ENCODE peak calls at places on chromosomes 5 and 9, in six cellular contexts. N, Y, U, R, B and W are unnamed samples.

GRCh38 chr9:15370496-15371464 is 51.9 kb upstream of the SNAPC3 start:
- DNase-seq in N (peak; percentile 30), Y (no peak), U (no peak), R (no peak), B (peak; percentile 19), W (no peak)

GRCh38 chr9:16252631-16253030 is 617.8 kb downstream of the BNC2 start:
- DNase-seq in N (no peak), Y (no peak), U (no peak), R (no peak), B (no peak), W (no peak)

GRCh38 chr5:158302029-158302428 is 443.1 kb upstream of the CLINT1 start:
- DNase-seq in N (no peak), Y (no peak), U (no peak), R (no peak), B (no peak), W (no peak)

GRCh38 chr9:138101444-138102234 is 224.1 kb downstream of the CACNA1B start:
- DNase-seq in N (no peak), Y (peak; percentile 11), U (peak; percentile 23), R (no peak), B (no peak), W (no peak)

GRCh38 chr9:82191082-82191481 is 202.5 kb downstream of the SPATA31D1 start:
- DNase-seq in N (no peak), Y (no peak), U (no peak), R (no peak), B (no peak), W (no peak)

GRCh38 chr5:38404667-38405276 is 146.4 kb downstream of the EGFLAM start:
- DNase-seq in N (no peak), Y (no peak), U (no peak), R (no peak), B (no peak), W (no peak)

GRCh38 chr5:75275147-75275546 is 38.5 kb upstream of the ANKRD31 start:
- DNase-seq in N (no peak), Y (peak; percentile 2), U (no peak), R (no peak), B (no peak), W (no peak)

GRCh38 chr5:112317866-112318265 is 101.2 kb downstream of the EPB41L4A start:
- DNase-seq in N (no peak), Y (no peak), U (no peak), R (no peak), B (no peak), W (no peak)

GRCh38 chr9:98656536-98656935 is 52.2 kb downstream of the GABBR2 start:
- DNase-seq in N (peak; percentile 19), Y (no peak), U (no peak), R (no peak), B (no peak), W (no peak)

GRCh38 chr9:121599186-121599871 is 52.1 kb upstream of the DAB2IP start:
- DNase-seq in N (peak; percentile 47), Y (peak; percentile 49), U (peak; percentile 58), R (no peak), B (no peak), W (no peak)

GRCh38 chr5:110785356-110785755 is 46.5 kb downstream of the SLC25A46 start:
- DNase-seq in N (peak; percentile 86), Y (no peak), U (no peak), R (no peak), B (peak; percentile 73), W (no peak)

GRCh38 chr9:130565792-130566191 is 13.6 kb upstream of the FUBP3 start:
- DNase-seq in N (no peak), Y (no peak), U (no peak), R (no peak), B (no peak), W (no peak)

GRCh38 chr5:69492391-69493234 is at the start of gene OCLN:
- DNase-seq in N (peak; percentile 30), Y (peak; percentile 80), U (peak; percentile 89), R (no peak), B (peak; percentile 69), W (no peak)

GRCh38 chr9:107705521-107705920 is 216.0 kb upstream of the KLF4 start:
- DNase-seq in N (peak; percentile 30), Y (no peak), U (no peak), R (no peak), B (no peak), W (peak; percentile 74)

GRCh38 chr5:65108786-65109743 is 340.3 kb downstream of the CWC27 start:
- DNase-seq in N (peak; percentile 70), Y (no peak), U (no peak), R (no peak), B (peak; percentile 72), W (peak; percentile 87)

GRCh38 chr9:89179535-89179919 is 909 bp upstream of the SHC3 start:
- DNase-seq in N (peak; percentile 70), Y (no peak), U (no peak), R (no peak), B (peak; percentile 56), W (peak; percentile 21)

GRCh38 chr9:84932915-84933527 is 263.5 kb downstream of the NTRK2 start:
- DNase-seq in N (peak; percentile 15), Y (no peak), U (no peak), R (no peak), B (peak; percentile 37), W (no peak)

GRCh38 chr5:128637031-128637430 is 99.0 kb upstream of the FBN2 start:
- DNase-seq in N (peak; percentile 67), Y (no peak), U (no peak), R (no peak), B (no peak), W (no peak)

GRCh38 chr9:113566712-113567071 is 103.2 kb downstream of the RGS3 start:
- DNase-seq in N (no peak), Y (no peak), U (no peak), R (no peak), B (peak; percentile 89), W (no peak)

GRCh38 chr9:33750307-33750838 is 45.0 kb upstream of the PRSS3 start:
- DNase-seq in N (peak; percentile 22), Y (no peak), U (no peak), R (no peak), B (peak; percentile 38), W (no peak)

GRCh38 chr5:115179068-115179958 is 9.6 kb upstream of the TRIM36 start:
- DNase-seq in N (peak; percentile 20), Y (peak; percentile 56), U (peak; percentile 59), R (no peak), B (peak; percentile 18), W (no peak)

GRCh38 chr9:116190595-116190994 is 37.0 kb downstream of the PAPPA start:
- DNase-seq in N (no peak), Y (no peak), U (no peak), R (no peak), B (no peak), W (no peak)

GRCh38 chr9:86734762-86735161 is 212.5 kb downstream of the GAS1 start:
- DNase-seq in N (peak; percentile 85), Y (no peak), U (no peak), R (no peak), B (peak; percentile 83), W (peak; percentile 36)

GRCh38 chr5:157271740-157272271 is 5.9 kb downstream of the CYFIP2 start:
- DNase-seq in N (no peak), Y (peak; percentile 84), U (peak; percentile 68), R (no peak), B (no peak), W (no peak)

GRCh38 chr9:126781717-126782388 is 23.0 kb upstream of the ZBTB43 start:
- DNase-seq in N (peak; percentile 49), Y (peak; percentile 77), U (peak; percentile 82), R (no peak), B (peak; percentile 75), W (peak; percentile 37)

GRCh38 chr9:27549196-27549737 is 19.7 kb upstream of the MOB3B start:
- DNase-seq in N (no peak), Y (no peak), U (no peak), R (no peak), B (no peak), W (no peak)

GRCh38 chr5:66307647-66308257 is 163.7 kb downstream of the SREK1 start:
- DNase-seq in N (peak; percentile 55), Y (peak; percentile 72), U (peak; percentile 61), R (peak; percentile 46), B (peak; percentile 68), W (peak; percentile 16)

GRCh38 chr5:67454957-67455561 is 258.5 kb upstream of the CD180 start:
- DNase-seq in N (no peak), Y (no peak), U (no peak), R (no peak), B (no peak), W (no peak)

GRCh38 chr5:11050596-11051304 is 289.7 kb upstream of the DAP start:
- DNase-seq in N (peak; percentile 26), Y (no peak), U (no peak), R (no peak), B (peak; percentile 11), W (peak; percentile 2)

GRCh38 chr9:16069671-16070586 is 517.1 kb downstream of the CCDC171 start:
- DNase-seq in N (peak; percentile 83), Y (no peak), U (no peak), R (no peak), B (no peak), W (no peak)

GRCh38 chr5:112253478-112254250 is 165.4 kb downstream of the EPB41L4A start:
- DNase-seq in N (peak; percentile 47), Y (no peak), U (no peak), R (no peak), B (peak; percentile 12), W (no peak)

GRCh38 chr5:141094481-141095262 is at the start of gene PCDHB2:
- DNase-seq in N (peak; percentile 23), Y (no peak), U (no peak), R (no peak), B (peak; percentile 40), W (peak; percentile 14)

GRCh38 chr9:133946840-133947486 is 45.2 kb downstream of the VAV2 start:
- DNase-seq in N (no peak), Y (no peak), U (no peak), R (no peak), B (no peak), W (no peak)

GRCh38 chr9:10835791-10836463 is 223.1 kb upstream of the PTPRD start:
- DNase-seq in N (no peak), Y (no peak), U (no peak), R (no peak), B (no peak), W (no peak)